ENCODE peak calls at places on chromosomes 13 and 19, in ten cellular contexts. One of them, this sample, is unnamed.

GRCh38 chr13:32938907-32939306 is 77.3 kb upstream of the KL start:
- DNase-seq in DND-41: no peak
- DNase-seq in omental fat pad: no peak
- DNase-seq in adrenal gland: no peak
- DNase-seq in kidney: no peak
- DNase-seq in glutamatergic neuron: no peak
- DNase-seq in OCI-LY7: no peak
- DNase-seq in RWPE1: peak
- DNase-seq in GM12878: no peak
- DNase-seq in GM12864: no peak
- DNase-seq in this sample: peak

GRCh38 chr13:101846701-101847100 is 394.2 kb downstream of the ITGBL1 start:
- DNase-seq in DND-41: no peak
- DNase-seq in RWPE1: no peak
- DNase-seq in GM12864: no peak
- DNase-seq in adrenal gland: no peak
- DNase-seq in GM12878: no peak
- DNase-seq in omental fat pad: no peak
- DNase-seq in OCI-LY7: no peak
- DNase-seq in glutamatergic neuron: no peak
- DNase-seq in kidney: no peak
- DNase-seq in this sample: no peak

GRCh38 chr19:2923510-2923909 is 21.3 kb downstream of the ZNF77 start:
- DNase-seq in omental fat pad: no peak
- DNase-seq in kidney: no peak
- DNase-seq in adrenal gland: peak
- DNase-seq in DND-41: no peak
- DNase-seq in RWPE1: peak
- DNase-seq in GM12878: no peak
- DNase-seq in OCI-LY7: no peak
- DNase-seq in glutamatergic neuron: no peak
- DNase-seq in GM12864: no peak
- DNase-seq in this sample: peak

GRCh38 chr13:49044008-49044407 is 68.3 kb downstream of the FNDC3A start:
- DNase-seq in OCI-LY7: no peak
- DNase-seq in glutamatergic neuron: no peak
- DNase-seq in kidney: no peak
- DNase-seq in GM12878: no peak
- DNase-seq in GM12864: no peak
- DNase-seq in RWPE1: no peak
- DNase-seq in adrenal gland: no peak
- DNase-seq in DND-41: no peak
- DNase-seq in omental fat pad: no peak
- DNase-seq in this sample: no peak

GRCh38 chr19:47227347-47228167 is 3.4 kb downstream of the BBC3 start:
- DNase-seq in GM12878: peak
- DNase-seq in omental fat pad: peak
- DNase-seq in DND-41: no peak
- DNase-seq in OCI-LY7: peak
- DNase-seq in kidney: peak
- DNase-seq in glutamatergic neuron: peak
- DNase-seq in adrenal gland: peak
- DNase-seq in RWPE1: peak
- DNase-seq in GM12864: no peak
- DNase-seq in this sample: peak

GRCh38 chr19:45876411-45877197 is 9.3 kb downstream of the IRF2BP1 start:
- DNase-seq in GM12864: no peak
- DNase-seq in OCI-LY7: no peak
- DNase-seq in kidney: peak
- DNase-seq in glutamatergic neuron: peak
- DNase-seq in DND-41: no peak
- DNase-seq in adrenal gland: no peak
- DNase-seq in GM12878: no peak
- DNase-seq in RWPE1: no peak
- DNase-seq in omental fat pad: no peak
- DNase-seq in this sample: no peak

GRCh38 chr19:3543150-3544053 is 4.4 kb downstream of the TEKTIP1 start:
- DNase-seq in DND-41: no peak
- DNase-seq in adrenal gland: peak
- DNase-seq in GM12864: no peak
- DNase-seq in OCI-LY7: no peak
- DNase-seq in RWPE1: no peak
- DNase-seq in omental fat pad: no peak
- DNase-seq in GM12878: no peak
- DNase-seq in glutamatergic neuron: no peak
- DNase-seq in kidney: no peak
- DNase-seq in this sample: no peak

GRCh38 chr13:67515895-67516294 is 285.8 kb upstream of the PCDH9 start:
- DNase-seq in DND-41: no peak
- DNase-seq in omental fat pad: no peak
- DNase-seq in glutamatergic neuron: no peak
- DNase-seq in adrenal gland: no peak
- DNase-seq in GM12864: no peak
- DNase-seq in OCI-LY7: no peak
- DNase-seq in RWPE1: peak
- DNase-seq in GM12878: no peak
- DNase-seq in kidney: no peak
- DNase-seq in this sample: no peak

GRCh38 chr19:35585844-35586243 is at the start of gene PMIS2:
- DNase-seq in GM12878: no peak
- DNase-seq in kidney: no peak
- DNase-seq in GM12864: no peak
- DNase-seq in DND-41: peak
- DNase-seq in adrenal gland: peak
- DNase-seq in glutamatergic neuron: no peak
- DNase-seq in omental fat pad: no peak
- DNase-seq in RWPE1: peak
- DNase-seq in OCI-LY7: peak
- DNase-seq in this sample: no peak

GRCh38 chr19:29520390-29520789 is 5.4 kb upstream of the VSTM2B start:
- DNase-seq in DND-41: no peak
- DNase-seq in RWPE1: no peak
- DNase-seq in adrenal gland: no peak
- DNase-seq in GM12864: no peak
- DNase-seq in GM12878: no peak
- DNase-seq in glutamatergic neuron: peak
- DNase-seq in omental fat pad: no peak
- DNase-seq in kidney: peak
- DNase-seq in OCI-LY7: no peak
- DNase-seq in this sample: no peak
- TF ChIP-seq CTCF in DND-41: no peak
- TF ChIP-seq CTCF in RWPE1: no peak
- TF ChIP-seq CTCF in adrenal gland: no peak
- TF ChIP-seq CTCF in GM12864: no peak
- TF ChIP-seq CTCF in GM12878: no peak
- TF ChIP-seq CTCF in glutamatergic neuron: no peak
- TF ChIP-seq CTCF in omental fat pad: no peak
- TF ChIP-seq CTCF in kidney: no peak
- TF ChIP-seq CTCF in OCI-LY7: no peak
- TF ChIP-seq CTCF in this sample: no peak

DNA sequence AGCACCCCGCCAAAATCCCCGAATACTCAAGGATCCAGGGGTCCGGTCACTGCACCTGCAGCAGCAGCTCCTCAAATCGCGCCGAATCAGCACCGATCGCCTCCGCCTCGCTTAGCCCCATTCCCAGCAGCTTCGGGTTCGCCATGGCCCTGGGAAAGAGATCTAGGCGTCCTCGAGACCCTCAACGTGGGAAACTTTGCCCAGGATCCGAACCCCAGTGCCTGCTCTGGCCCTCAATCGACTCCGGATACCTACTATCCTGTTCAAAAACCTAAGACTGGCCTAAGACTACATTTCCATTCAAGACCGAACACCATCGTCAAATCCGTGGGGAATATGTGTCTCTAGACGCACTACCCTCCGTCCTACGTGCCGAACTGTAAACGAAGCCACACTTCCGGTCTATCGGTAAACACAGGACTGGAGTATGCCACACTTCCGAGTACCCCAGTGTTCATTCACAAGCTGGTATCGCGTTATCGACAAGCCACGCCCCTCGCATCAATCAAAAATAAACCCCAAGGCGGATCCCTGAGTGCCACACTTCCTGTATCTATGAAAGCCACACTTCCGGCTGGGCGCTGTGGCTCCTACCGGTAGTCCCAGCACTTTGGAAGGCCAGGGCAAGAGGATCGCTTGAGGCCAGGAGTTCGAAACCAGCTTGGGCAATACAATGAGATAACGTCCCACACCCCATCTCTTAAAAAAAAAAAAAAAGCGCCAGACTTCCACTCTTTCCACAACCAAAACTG is at the start of gene PIH1D1:
- DNase-seq in adrenal gland: peak
- DNase-seq in GM12878: peak
- DNase-seq in kidney: peak
- DNase-seq in GM12864: peak
- DNase-seq in omental fat pad: peak
- DNase-seq in OCI-LY7: peak
- DNase-seq in RWPE1: peak
- DNase-seq in glutamatergic neuron: peak
- DNase-seq in DND-41: peak
- DNase-seq in this sample: peak
- TF ChIP-seq CTCF in adrenal gland: peak
- TF ChIP-seq CTCF in GM12878: no peak
- TF ChIP-seq CTCF in kidney: no peak
- TF ChIP-seq CTCF in GM12864: no peak
- TF ChIP-seq CTCF in omental fat pad: no peak
- TF ChIP-seq CTCF in OCI-LY7: no peak
- TF ChIP-seq CTCF in RWPE1: no peak
- TF ChIP-seq CTCF in glutamatergic neuron: no peak
- TF ChIP-seq CTCF in DND-41: peak
- TF ChIP-seq CTCF in this sample: no peak

DNA sequence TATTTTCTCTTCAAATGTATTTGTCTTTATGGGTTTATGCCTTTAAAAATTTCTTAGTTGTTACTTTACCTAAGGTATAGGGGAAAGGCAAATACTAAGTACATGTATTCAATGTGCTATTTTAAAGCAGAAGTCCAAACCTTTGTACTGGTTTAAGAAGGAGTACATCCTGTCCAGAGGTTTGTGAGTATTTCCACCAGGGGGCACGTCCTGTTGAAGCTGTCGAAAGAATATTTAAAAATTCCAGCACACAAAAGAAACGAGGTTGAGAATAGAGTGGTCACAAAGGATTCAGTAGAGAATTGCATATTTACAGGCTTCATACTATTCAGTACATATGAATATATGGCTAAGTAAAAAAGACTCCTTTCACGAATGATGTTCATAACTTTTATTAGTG is 59.8 kb downstream of the URI1 start:
- DNase-seq in RWPE1: no peak
- DNase-seq in OCI-LY7: peak
- DNase-seq in kidney: no peak
- DNase-seq in GM12878: no peak
- DNase-seq in DND-41: no peak
- DNase-seq in GM12864: no peak
- DNase-seq in adrenal gland: no peak
- DNase-seq in omental fat pad: no peak
- DNase-seq in glutamatergic neuron: no peak
- DNase-seq in this sample: no peak
- TF ChIP-seq CTCF in RWPE1: no peak
- TF ChIP-seq CTCF in OCI-LY7: peak
- TF ChIP-seq CTCF in kidney: no peak
- TF ChIP-seq CTCF in GM12878: no peak
- TF ChIP-seq CTCF in DND-41: peak
- TF ChIP-seq CTCF in GM12864: no peak
- TF ChIP-seq CTCF in adrenal gland: no peak
- TF ChIP-seq CTCF in omental fat pad: no peak
- TF ChIP-seq CTCF in glutamatergic neuron: no peak
- TF ChIP-seq CTCF in this sample: peak

GRCh38 chr19:23437901-23438300 is 42.6 kb upstream of the ZNF91 start:
- DNase-seq in RWPE1: no peak
- DNase-seq in DND-41: no peak
- DNase-seq in GM12864: no peak
- DNase-seq in adrenal gland: no peak
- DNase-seq in GM12878: no peak
- DNase-seq in kidney: no peak
- DNase-seq in OCI-LY7: peak
- DNase-seq in omental fat pad: no peak
- DNase-seq in glutamatergic neuron: no peak
- DNase-seq in this sample: peak
- TF ChIP-seq CTCF in RWPE1: no peak
- TF ChIP-seq CTCF in DND-41: no peak
- TF ChIP-seq CTCF in GM12864: no peak
- TF ChIP-seq CTCF in adrenal gland: no peak
- TF ChIP-seq CTCF in GM12878: no peak
- TF ChIP-seq CTCF in kidney: no peak
- TF ChIP-seq CTCF in OCI-LY7: no peak
- TF ChIP-seq CTCF in omental fat pad: no peak
- TF ChIP-seq CTCF in glutamatergic neuron: peak
- TF ChIP-seq CTCF in this sample: peak

DNA sequence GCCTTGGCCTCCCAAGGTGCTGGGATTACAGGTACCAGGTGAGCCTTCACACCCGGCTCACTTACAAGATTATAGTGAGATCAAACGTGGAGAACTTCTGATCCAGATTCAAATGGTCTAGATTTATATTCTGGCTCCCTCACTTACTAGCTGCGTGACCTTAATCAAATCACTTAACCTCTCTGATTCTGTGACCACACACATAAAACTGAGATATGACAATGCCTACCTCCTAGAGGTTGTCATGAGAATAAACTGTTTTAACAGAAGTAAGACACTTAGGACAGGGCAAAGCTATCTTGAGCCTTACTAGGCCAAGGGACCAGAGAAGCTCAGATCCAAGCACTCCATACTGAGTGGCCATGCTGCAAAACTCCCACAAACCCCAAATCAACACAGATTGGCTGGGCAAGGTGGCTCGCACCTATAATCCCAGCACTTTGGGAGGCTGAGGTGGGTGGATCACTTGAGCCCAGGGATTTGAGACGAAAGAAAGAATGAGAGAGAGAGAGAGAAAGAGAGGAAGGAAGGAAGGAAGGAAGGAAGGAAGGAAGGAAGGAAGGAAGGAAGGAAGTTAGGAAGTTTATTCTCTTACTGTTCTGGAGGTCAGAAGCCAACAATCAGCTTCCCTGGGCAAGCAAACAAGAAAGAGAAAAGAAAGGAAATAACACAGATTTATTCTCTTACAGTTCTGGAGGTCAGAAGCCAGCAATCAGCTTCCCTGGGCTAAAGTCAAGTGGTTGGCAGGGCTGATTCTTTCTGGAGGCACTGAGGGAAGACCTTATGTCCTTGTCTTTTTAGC is 46.1 kb upstream of the MAP3K10 start:
- DNase-seq in RWPE1: no peak
- DNase-seq in OCI-LY7: peak
- DNase-seq in GM12864: no peak
- DNase-seq in adrenal gland: no peak
- DNase-seq in GM12878: no peak
- DNase-seq in kidney: no peak
- DNase-seq in DND-41: no peak
- DNase-seq in glutamatergic neuron: no peak
- DNase-seq in omental fat pad: no peak
- DNase-seq in this sample: no peak
- TF ChIP-seq CTCF in RWPE1: no peak
- TF ChIP-seq CTCF in OCI-LY7: peak
- TF ChIP-seq CTCF in GM12864: peak
- TF ChIP-seq CTCF in adrenal gland: no peak
- TF ChIP-seq CTCF in GM12878: no peak
- TF ChIP-seq CTCF in kidney: no peak
- TF ChIP-seq CTCF in DND-41: no peak
- TF ChIP-seq CTCF in glutamatergic neuron: no peak
- TF ChIP-seq CTCF in omental fat pad: no peak
- TF ChIP-seq CTCF in this sample: peak

GRCh38 chr13:45700971-45701900 is 884 bp upstream of the CBY2 start:
- DNase-seq in adrenal gland: no peak
- DNase-seq in GM12878: peak
- DNase-seq in omental fat pad: no peak
- DNase-seq in glutamatergic neuron: no peak
- DNase-seq in DND-41: no peak
- DNase-seq in RWPE1: no peak
- DNase-seq in GM12864: peak
- DNase-seq in OCI-LY7: no peak
- DNase-seq in kidney: no peak
- DNase-seq in this sample: no peak
- TF ChIP-seq CTCF in adrenal gland: no peak
- TF ChIP-seq CTCF in GM12878: peak
- TF ChIP-seq CTCF in omental fat pad: no peak
- TF ChIP-seq CTCF in glutamatergic neuron: no peak
- TF ChIP-seq CTCF in DND-41: peak
- TF ChIP-seq CTCF in RWPE1: no peak
- TF ChIP-seq CTCF in GM12864: peak
- TF ChIP-seq CTCF in OCI-LY7: peak
- TF ChIP-seq CTCF in kidney: no peak
- TF ChIP-seq CTCF in this sample: no peak

This sample was measured in HFFc6.